ENCODE peak calls at places on chromosomes 3 and 15, in four cellular contexts. One of them, this sample, is unnamed.

GRCh38 chr15:95394186-95395067 is 936.1 kb upstream of the NR2F2 start:
- DNase-seq in GM12878: no peak
- DNase-seq in SK-N-SH: no peak
- DNase-seq in K562: no peak
- DNase-seq in this sample: peak

GRCh38 chr15:50908209-50909043 is at the start of gene AP4E1:
- DNase-seq in SK-N-SH: peak
- DNase-seq in K562: peak
- DNase-seq in GM12878: peak
- DNase-seq in this sample: peak

GRCh38 chr15:61151791-61152190 is 77.3 kb downstream of the RORA start:
- DNase-seq in GM12878: no peak
- DNase-seq in K562: no peak
- DNase-seq in SK-N-SH: no peak
- DNase-seq in this sample: no peak

GRCh38 chr3:114363554-114364202 is 69.8 kb downstream of the TIGIT start:
- DNase-seq in GM12878: no peak
- DNase-seq in SK-N-SH: no peak
- DNase-seq in K562: no peak
- DNase-seq in this sample: peak

GRCh38 chr3:160754371-160754854 is 1.6 kb upstream of the PPM1L start:
- DNase-seq in SK-N-SH: peak
- DNase-seq in K562: peak
- DNase-seq in GM12878: no peak
- DNase-seq in this sample: peak

GRCh38 chr3:40287248-40287647 is 22.3 kb upstream of the EIF1B start:
- DNase-seq in K562: no peak
- DNase-seq in GM12878: no peak
- DNase-seq in SK-N-SH: no peak
- DNase-seq in this sample: no peak

GRCh38 chr3:113898892-113899291 is 48.9 kb upstream of the ZDHHC23 start:
- DNase-seq in SK-N-SH: no peak
- DNase-seq in GM12878: no peak
- DNase-seq in K562: no peak
- DNase-seq in this sample: peak

GRCh38 chr15:49026700-49027099 is 19.5 kb downstream of the SECISBP2L start:
- DNase-seq in K562: no peak
- DNase-seq in SK-N-SH: no peak
- DNase-seq in GM12878: no peak
- DNase-seq in this sample: no peak

GRCh38 chr3:148366743-148367410 is 330.8 kb upstream of the AGTR1 start:
- DNase-seq in GM12878: no peak
- DNase-seq in K562: no peak
- DNase-seq in SK-N-SH: peak
- DNase-seq in this sample: peak

GRCh38 chr3:179196098-179196497 is 47.9 kb downstream of the PIK3CA start:
- DNase-seq in K562: no peak
- DNase-seq in SK-N-SH: no peak
- DNase-seq in GM12878: peak
- DNase-seq in this sample: peak

GRCh38 chr15:52255008-52255407 is 40.6 kb downstream of the MYO5C start:
- DNase-seq in GM12878: no peak
- DNase-seq in SK-N-SH: no peak
- DNase-seq in K562: no peak
- DNase-seq in this sample: peak

DNA sequence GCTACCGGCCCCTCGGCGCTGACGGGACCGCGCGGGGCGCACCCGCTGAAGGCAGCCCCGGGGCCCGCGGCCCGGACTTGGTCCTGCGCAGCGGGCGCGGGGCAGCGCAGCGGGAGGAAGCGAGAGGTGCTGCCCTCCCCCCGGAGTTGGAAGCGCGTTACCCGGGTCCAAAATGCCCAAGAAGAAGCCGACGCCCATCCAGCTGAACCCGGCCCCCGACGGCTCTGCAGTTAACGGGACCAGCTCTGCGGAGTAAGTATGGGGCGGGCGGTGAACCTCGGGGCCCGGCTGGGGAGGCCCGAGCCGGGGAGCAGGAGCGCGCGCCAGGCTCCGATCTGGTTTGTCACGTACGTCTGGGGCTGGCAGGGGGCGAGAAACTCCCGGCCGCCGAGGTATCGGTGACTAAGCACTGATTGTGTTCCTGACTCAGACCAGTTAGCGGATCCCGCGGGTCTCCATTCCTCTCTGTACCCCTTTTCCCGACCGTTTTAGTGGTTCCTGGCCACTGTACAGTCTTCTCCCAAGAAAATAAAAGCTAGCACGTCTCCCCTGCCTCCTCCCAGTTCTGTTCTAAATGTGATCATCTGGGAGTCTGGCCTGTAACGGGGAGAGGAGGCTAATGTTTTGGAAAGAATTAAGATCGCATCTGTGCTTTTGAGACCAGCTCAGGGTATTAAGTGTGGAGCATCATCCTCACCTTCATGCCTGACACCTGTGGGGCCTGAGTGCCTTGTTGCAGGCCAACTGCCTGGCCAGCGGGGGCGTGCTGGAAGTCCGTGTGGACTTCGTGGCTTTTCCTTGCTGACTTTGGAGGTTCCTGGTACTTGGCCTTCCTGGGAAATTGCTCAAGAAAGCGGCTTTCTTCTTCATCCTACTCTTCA is 704 bp downstream of the MAP2K1 start:
- DNase-seq in SK-N-SH: peak
- DNase-seq in K562: peak
- DNase-seq in GM12878: no peak
- DNase-seq in this sample: peak
- TF ChIP-seq RCOR1 in SK-N-SH: no peak
- TF ChIP-seq RCOR1 in K562: peak
- TF ChIP-seq RCOR1 in GM12878: no peak
- TF ChIP-seq RCOR1 in this sample: no peak

GRCh38 chr3:51943451-51944391 is 1.6 kb downstream of the PARP3 start:
- DNase-seq in K562: no peak
- DNase-seq in SK-N-SH: no peak
- DNase-seq in GM12878: no peak
- DNase-seq in this sample: no peak
- H3K9ac ChIP-seq in K562: peak
- H3K9ac ChIP-seq in SK-N-SH: peak
- H3K9ac ChIP-seq in GM12878: peak
- H3K9ac ChIP-seq in this sample: no peak

DNA sequence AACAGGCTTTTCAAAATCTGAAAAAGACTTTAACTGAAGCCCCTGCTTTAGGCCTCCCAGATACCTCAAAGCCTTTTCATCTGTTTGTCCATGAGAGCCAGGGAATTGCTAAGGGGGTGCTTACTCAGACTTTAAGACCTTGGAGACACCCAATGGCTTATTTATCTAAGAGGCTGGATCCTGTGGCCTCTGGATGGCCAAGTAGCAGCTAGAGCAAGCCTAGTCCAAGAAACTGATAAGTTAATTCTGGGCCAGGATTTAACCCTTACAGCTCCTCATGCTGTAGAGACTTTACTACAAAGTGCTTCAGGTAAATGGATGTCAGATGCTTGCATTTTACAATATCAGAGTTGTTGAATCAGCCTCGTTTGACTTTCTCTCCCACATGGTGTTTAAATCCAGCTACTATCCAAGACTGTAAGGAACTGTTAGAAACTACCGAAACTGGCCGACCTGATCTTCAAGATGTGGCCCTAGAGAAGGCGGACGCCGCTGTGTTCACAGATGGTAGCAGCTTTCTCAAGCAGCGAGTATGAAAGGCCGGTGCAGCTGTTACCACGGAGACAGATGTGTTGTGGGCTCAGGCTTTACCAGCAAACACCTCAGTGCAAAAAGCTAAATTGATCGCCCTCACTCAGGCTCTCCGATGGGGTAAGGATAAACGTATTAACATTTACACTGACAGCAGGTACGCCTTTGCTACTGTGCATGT is 3.3 kb downstream of the DET1 start:
- DNase-seq in K562: peak
- DNase-seq in GM12878: no peak
- DNase-seq in SK-N-SH: no peak
- DNase-seq in this sample: peak
- TF ChIP-seq RCOR1 in K562: peak
- TF ChIP-seq RCOR1 in GM12878: no peak
- TF ChIP-seq RCOR1 in SK-N-SH: no peak
- TF ChIP-seq RCOR1 in this sample: no peak

GRCh38 chr3:137926991-137927390 is 83.0 kb upstream of the CLDN18 start:
- DNase-seq in K562: no peak
- DNase-seq in GM12878: no peak
- DNase-seq in SK-N-SH: no peak
- DNase-seq in this sample: no peak

GRCh38 chr3:137925080-137925479 is 84.9 kb upstream of the CLDN18 start:
- DNase-seq in GM12878: no peak
- DNase-seq in SK-N-SH: no peak
- DNase-seq in K562: no peak
- DNase-seq in this sample: no peak

DNA sequence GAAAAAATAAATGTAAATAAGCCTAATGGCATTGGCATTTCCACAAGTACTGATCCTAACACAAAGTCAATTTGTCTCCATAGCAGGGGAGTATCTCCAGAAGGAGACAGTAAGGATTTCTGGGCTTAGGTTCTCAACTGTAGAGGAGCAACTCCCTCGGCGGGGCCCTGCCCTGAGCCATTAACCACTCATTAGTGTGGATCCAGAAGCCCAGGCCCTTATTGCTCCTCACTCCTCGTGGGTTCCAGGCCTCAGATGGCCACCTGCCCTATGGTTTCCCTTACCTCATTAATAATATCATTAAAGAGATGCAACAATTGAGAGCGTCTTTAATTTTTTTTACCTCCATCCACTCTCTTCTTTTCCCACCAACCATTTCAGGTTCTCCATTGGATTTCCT is 85.3 kb upstream of the CLDN18 start:
- DNase-seq in SK-N-SH: no peak
- DNase-seq in K562: no peak
- DNase-seq in GM12878: no peak
- DNase-seq in this sample: no peak
- H3K9ac ChIP-seq in SK-N-SH: no peak
- H3K9ac ChIP-seq in K562: no peak
- H3K9ac ChIP-seq in GM12878: no peak
- H3K9ac ChIP-seq in this sample: no peak

GRCh38 chr3:100008081-100008698 is 106.1 kb downstream of the FILIP1L start:
- DNase-seq in K562: no peak
- DNase-seq in GM12878: no peak
- DNase-seq in SK-N-SH: no peak
- DNase-seq in this sample: no peak

GRCh38 chr3:100007313-100007712 is 107.0 kb downstream of the FILIP1L start:
- DNase-seq in K562: no peak
- DNase-seq in GM12878: no peak
- DNase-seq in SK-N-SH: no peak
- DNase-seq in this sample: no peak

GRCh38 chr3:100006570-100007271 is 107.6 kb downstream of the FILIP1L start:
- DNase-seq in GM12878: no peak
- DNase-seq in K562: no peak
- DNase-seq in SK-N-SH: no peak
- DNase-seq in this sample: peak

GRCh38 chr3:100010087-100010417 is 104.2 kb downstream of the FILIP1L start:
- DNase-seq in K562: no peak
- DNase-seq in SK-N-SH: no peak
- DNase-seq in GM12878: no peak
- DNase-seq in this sample: no peak

DNA sequence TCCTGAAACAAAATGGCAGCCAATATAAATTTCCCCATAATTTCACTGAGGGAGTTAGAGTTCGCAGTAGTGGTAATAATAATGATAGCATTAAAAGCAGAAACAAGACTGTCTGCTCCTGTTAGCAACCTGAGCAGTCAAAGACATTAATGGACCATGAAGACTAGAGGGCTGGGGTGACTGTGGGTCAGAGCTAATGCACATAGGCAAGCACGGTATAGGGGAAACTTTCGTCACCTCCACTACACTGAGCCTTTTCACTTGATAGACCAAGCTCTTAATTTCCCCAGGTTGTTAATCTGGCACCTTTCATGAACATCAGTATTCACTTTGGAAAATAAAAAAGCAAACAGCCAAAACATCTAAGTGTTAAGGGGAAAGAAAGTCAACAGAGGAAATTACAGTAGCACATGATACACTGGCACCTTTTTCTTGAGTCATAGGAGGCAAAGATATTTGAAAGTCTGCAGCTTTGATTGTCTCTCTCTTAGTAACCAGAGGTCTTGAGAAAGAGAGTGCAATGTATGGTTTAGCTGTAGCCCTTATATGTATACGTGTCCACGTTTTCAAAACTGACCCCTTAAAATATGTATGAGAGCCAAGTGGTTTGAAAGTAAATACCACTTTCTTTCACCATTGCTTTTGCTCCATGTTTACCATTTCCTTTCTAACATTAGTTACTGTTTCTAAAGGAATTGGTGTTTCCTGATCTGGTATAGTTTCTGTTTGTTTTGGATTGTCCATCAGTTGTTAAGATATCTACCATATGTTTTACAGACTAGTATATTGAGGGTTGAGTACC is 104.8 kb downstream of the FILIP1L start:
- DNase-seq in GM12878: no peak
- DNase-seq in K562: no peak
- DNase-seq in SK-N-SH: no peak
- DNase-seq in this sample: no peak
- TF ChIP-seq RCOR1 in GM12878: no peak
- TF ChIP-seq RCOR1 in K562: no peak
- TF ChIP-seq RCOR1 in SK-N-SH: no peak
- TF ChIP-seq RCOR1 in this sample: no peak

GRCh38 chr3:45842851-45843625 is 1.1 kb upstream of the LZTFL1 start:
- DNase-seq in GM12878: no peak
- DNase-seq in SK-N-SH: no peak
- DNase-seq in K562: no peak
- DNase-seq in this sample: no peak

GRCh38 chr3:45841380-45841700 is 579 bp downstream of the LZTFL1 start:
- DNase-seq in K562: no peak
- DNase-seq in SK-N-SH: no peak
- DNase-seq in GM12878: no peak
- DNase-seq in this sample: peak

GRCh38 chr3:45838466-45838865 is 3.5 kb downstream of the LZTFL1 start:
- DNase-seq in GM12878: no peak
- DNase-seq in SK-N-SH: no peak
- DNase-seq in K562: no peak
- DNase-seq in this sample: no peak

GRCh38 chr3:45841701-45842491 is at the start of gene LZTFL1:
- DNase-seq in SK-N-SH: peak
- DNase-seq in GM12878: peak
- DNase-seq in K562: peak
- DNase-seq in this sample: peak
- H3K9ac ChIP-seq in SK-N-SH: peak
- H3K9ac ChIP-seq in GM12878: peak
- H3K9ac ChIP-seq in K562: peak
- H3K9ac ChIP-seq in this sample: peak

GRCh38 chr3:4989649-4989966 is 10.4 kb downstream of the BHLHE40 start:
- DNase-seq in SK-N-SH: no peak
- DNase-seq in K562: no peak
- DNase-seq in GM12878: no peak
- DNase-seq in this sample: no peak
- TF ChIP-seq RCOR1 in SK-N-SH: no peak
- TF ChIP-seq RCOR1 in K562: no peak
- TF ChIP-seq RCOR1 in GM12878: no peak
- TF ChIP-seq RCOR1 in this sample: no peak

This sample was measured in IMR-90.